ENCODE peak calls at places on chromosomes 11 and 22, in nine cellular contexts. O is sigmoid colon, V is adrenal gland, J is tibial nerve, C is hepatocyte, T is right atrium auricular region, Q is heart right ventricle, L is prostate gland, I is ovary. Z is an unnamed sample.
A peak's percentile ranks its signal among the peaks of the same experiment; 100 is the strongest.

GRCh38 chr11:45917286-45917622 is 423 bp downstream of the PEX16 start:
- DNase-seq in T (no peak), V (no peak), L (no peak), O (no peak), J (no peak), Q (no peak), C (no peak), I (no peak), Z (no peak)

GRCh38 chr11:128831781-128832497 is 35.2 kb downstream of the KCNJ1 start:
- DNase-seq in O (no peak), C (no peak), T (no peak), L (no peak), J (no peak), Q (no peak), V (no peak), I (no peak), Z (no peak)

GRCh38 chr22:24803064-24803542 is 2.9 kb upstream of the SGSM1 start:
- DNase-seq in V (peak; percentile 63), Q (peak; percentile 52), L (no peak), J (peak; percentile 32), I (no peak), O (no peak), C (peak; percentile 72), T (peak; percentile 66), Z (no peak)

GRCh38 chr11:132846080-132846479 is 686.2 kb downstream of the OPCML start:
- DNase-seq in J (no peak), I (no peak), Q (no peak), C (no peak), O (no peak), L (no peak), T (no peak), V (no peak), Z (no peak)

GRCh38 chr22:32103648-32104326 is 55.3 kb downstream of the C22orf42 start:
- DNase-seq in O (no peak), J (no peak), Q (no peak), T (no peak), I (no peak), C (no peak), L (no peak), V (no peak), Z (no peak)

GRCh38 chr11:125239585-125240331 is 75.2 kb downstream of the PKNOX2 start:
- DNase-seq in L (no peak), Q (no peak), C (no peak), V (no peak), I (no peak), J (no peak), T (no peak), O (no peak), Z (no peak)

GRCh38 chr11:88814076-88814475 is 251.7 kb downstream of the GRM5 start:
- DNase-seq in V (no peak), O (no peak), J (no peak), Q (no peak), T (no peak), L (no peak), C (no peak), I (no peak), Z (no peak)

GRCh38 chr11:69999721-70000120 is 78.4 kb upstream of the ANO1 start:
- DNase-seq in J (no peak), O (no peak), I (no peak), L (no peak), C (no peak), V (no peak), T (no peak), Q (no peak), Z (no peak)

GRCh38 chr11:94574193-94574961 is 7.2 kb downstream of the PIWIL4 start:
- DNase-seq in T (no peak), V (no peak), L (no peak), C (peak; percentile 14), O (no peak), J (no peak), I (peak; percentile 34), Q (no peak), Z (no peak)

GRCh38 chr11:9315078-9315688 is 790 bp upstream of the TMEM41B start:
- DNase-seq in I (no peak), Q (no peak), J (no peak), O (no peak), L (no peak), C (no peak), T (no peak), V (no peak), Z (no peak)
- H3K4me3 ChIP-seq in I (peak overlapping the region; percentile 96), Q (peak overlapping the region; percentile 18), J (peak overlapping the region; percentile 36), O (peak overlapping the region; percentile 97), L (peak overlapping the region; percentile 87), C (peak overlapping the region; percentile 12), T (peak overlapping the region; percentile 18), V (no peak overlapping the region), Z (peak overlapping the region; percentile 97)

DNA sequence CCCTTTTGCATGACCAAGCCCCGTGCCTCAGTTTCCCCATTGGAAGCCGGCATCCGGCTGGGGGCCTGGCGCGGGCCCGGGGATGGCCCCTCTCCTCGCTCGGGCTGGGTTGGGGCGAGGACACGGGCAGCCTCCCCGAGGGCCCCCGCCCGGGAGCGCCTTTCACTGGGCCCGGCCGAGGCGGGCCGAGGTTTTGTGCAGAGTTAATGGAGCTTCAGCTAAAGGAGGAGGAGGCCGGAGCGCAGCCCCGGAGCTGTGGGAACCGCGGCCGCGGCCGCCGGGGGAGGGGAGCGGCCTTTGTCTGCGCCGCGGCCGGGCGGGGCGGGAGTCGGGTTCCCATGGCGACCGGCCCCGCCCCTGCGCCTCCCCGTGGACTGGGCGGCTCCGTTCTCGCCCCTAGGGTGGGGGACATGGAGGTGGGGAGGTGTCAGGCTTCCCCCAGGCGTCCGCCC is 1.4 kb upstream of the MAPK11 start:
- DNase-seq in L (peak; percentile 45), C (peak; percentile 84), V (no peak), T (no peak), Q (peak; percentile 79), J (no peak), I (peak; percentile 51), O (no peak), Z (no peak)
- TF ChIP-seq CTCF in L (peak; percentile 31), C (peak; percentile 31), V (no peak), T (no peak), Q (no peak), J (no peak), I (no peak), O (no peak), Z (no peak)

DNA sequence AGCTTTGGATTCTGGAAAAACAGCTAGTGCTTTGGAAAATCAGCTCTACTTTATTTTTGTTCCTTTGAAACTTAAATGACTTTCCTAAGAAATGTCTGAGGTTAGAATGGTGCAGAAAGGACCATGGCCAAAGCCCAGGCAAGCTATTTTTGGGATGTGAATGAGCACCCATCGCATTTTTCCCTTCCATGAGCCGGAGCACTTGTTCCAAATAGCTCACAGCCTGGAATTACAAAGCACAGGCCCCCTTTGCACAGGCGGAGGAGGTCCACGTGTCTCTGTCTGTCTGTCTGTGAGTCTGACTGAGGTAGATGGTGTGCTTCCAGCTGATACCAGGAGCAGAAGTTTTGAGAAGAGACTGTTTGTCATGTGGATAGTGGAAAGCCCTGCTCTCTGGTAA is 50.7 kb downstream of the MICAL2 start:
- DNase-seq in J (no peak), C (no peak), T (no peak), V (no peak), I (no peak), O (no peak), Q (no peak), L (no peak), Z (no peak)
- H3K4me1 ChIP-seq in J (no peaks in the 10 kb centered on the region), C (peaks cover 38% of the 10 kb centered on the region), T (peaks cover 98% of the 10 kb centered on the region), V (no peaks in the 10 kb centered on the region), I (peaks cover 24% of the 10 kb centered on the region), O (peaks cover 95% of the 10 kb centered on the region), Q (peaks cover 94% of the 10 kb centered on the region), L (no peaks in the 10 kb centered on the region), Z (peaks cover 100% of the 10 kb centered on the region)

GRCh38 chr22:41801886-41802285 is 1.4 kb downstream of the CCDC134 start:
- DNase-seq in L (no peak), I (no peak), Q (no peak), V (no peak), T (no peak), C (no peak), O (no peak), J (no peak), Z (no peak)
- H3K4me3 ChIP-seq in L (no peak overlapping the region), I (no peak overlapping the region), Q (no peak overlapping the region), V (no peak overlapping the region), T (no peak overlapping the region), C (peak overlapping the region; percentile 61), O (no peak overlapping the region), J (no peak overlapping the region), Z (no peak overlapping the region)

DNA sequence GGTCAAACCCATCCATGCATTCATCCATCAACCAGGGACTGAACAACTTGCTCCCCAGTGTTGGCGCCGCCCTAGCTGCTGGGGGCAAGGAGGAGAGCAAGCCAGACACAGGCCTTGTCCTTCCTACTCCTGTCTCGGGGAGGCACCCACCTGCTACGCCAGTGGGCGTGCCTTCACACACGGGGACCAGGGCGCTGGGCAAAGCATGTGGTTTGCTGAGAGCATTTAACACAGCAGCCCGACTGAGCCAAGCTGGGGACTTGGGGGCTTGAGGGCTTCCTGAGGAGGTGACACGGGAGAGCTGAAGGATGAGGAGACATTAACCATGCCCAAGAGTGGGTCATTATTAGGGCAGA is 30.6 kb downstream of the CACNA1I start:
- DNase-seq in V (no peak), Q (no peak), L (no peak), C (no peak), T (no peak), O (no peak), I (no peak), J (no peak), Z (no peak)
- TF ChIP-seq CTCF in V (no peak), Q (no peak), L (no peak), C (no peak), T (no peak), O (no peak), I (no peak), J (no peak), Z (no peak)